ENCODE peak calls at places on chromosomes 7 and 10, in six cellular contexts. One of them, this sample, is unnamed.

GRCh38 chr10:101741938-101742337 is 34.0 kb downstream of the FGF8 start:
- DNase-seq in anterior cingulate cortex: no peak
- DNase-seq in upper lobe of left lung: no peak
- DNase-seq in stimulated activated CD4-positive, alpha-beta T cell treated with anti-CD3 and anti-CD28 coated beads, Interleukin-2, amount 100 ng/mL, for 48 hours: no peak
- DNase-seq in lung microvascular endothelial cell: no peak
- DNase-seq in activated CD4-positive, CD25-positive, alpha-beta regulatory T cell: no peak
- DNase-seq in this sample: no peak

GRCh38 chr7:24290004-24290641 is 6.1 kb downstream of the NPY start:
- DNase-seq in anterior cingulate cortex: no peak
- DNase-seq in lung microvascular endothelial cell: peak; percentile 44
- DNase-seq in activated CD4-positive, CD25-positive, alpha-beta regulatory T cell: no peak
- DNase-seq in stimulated activated CD4-positive, alpha-beta T cell treated with anti-CD3 and anti-CD28 coated beads, Interleukin-2, amount 100 ng/mL, for 48 hours: peak; percentile 37
- DNase-seq in upper lobe of left lung: no peak
- DNase-seq in this sample: peak; percentile 34

GRCh38 chr7:114670676-114671075 is 251.2 kb upstream of the MDFIC start:
- DNase-seq in lung microvascular endothelial cell: no peak
- DNase-seq in anterior cingulate cortex: no peak
- DNase-seq in upper lobe of left lung: no peak
- DNase-seq in stimulated activated CD4-positive, alpha-beta T cell treated with anti-CD3 and anti-CD28 coated beads, Interleukin-2, amount 100 ng/mL, for 48 hours: no peak
- DNase-seq in activated CD4-positive, CD25-positive, alpha-beta regulatory T cell: no peak
- DNase-seq in this sample: no peak

GRCh38 chr7:73852500-73852899 is 8.5 kb upstream of the TMEM270 start:
- DNase-seq in stimulated activated CD4-positive, alpha-beta T cell treated with anti-CD3 and anti-CD28 coated beads, Interleukin-2, amount 100 ng/mL, for 48 hours: no peak
- DNase-seq in activated CD4-positive, CD25-positive, alpha-beta regulatory T cell: no peak
- DNase-seq in upper lobe of left lung: peak; percentile 43
- DNase-seq in lung microvascular endothelial cell: no peak
- DNase-seq in anterior cingulate cortex: no peak
- DNase-seq in this sample: no peak

GRCh38 chr7:138116156-138116555 is 39.9 kb downstream of the AKR1D1 start:
- DNase-seq in anterior cingulate cortex: no peak
- DNase-seq in activated CD4-positive, CD25-positive, alpha-beta regulatory T cell: no peak
- DNase-seq in lung microvascular endothelial cell: no peak
- DNase-seq in upper lobe of left lung: no peak
- DNase-seq in stimulated activated CD4-positive, alpha-beta T cell treated with anti-CD3 and anti-CD28 coated beads, Interleukin-2, amount 100 ng/mL, for 48 hours: no peak
- DNase-seq in this sample: no peak

GRCh38 chr10:36489181-36489927 is 636.0 kb upstream of the ANKRD30A start:
- DNase-seq in stimulated activated CD4-positive, alpha-beta T cell treated with anti-CD3 and anti-CD28 coated beads, Interleukin-2, amount 100 ng/mL, for 48 hours: no peak
- DNase-seq in lung microvascular endothelial cell: peak; percentile 38
- DNase-seq in upper lobe of left lung: no peak
- DNase-seq in activated CD4-positive, CD25-positive, alpha-beta regulatory T cell: no peak
- DNase-seq in anterior cingulate cortex: no peak
- DNase-seq in this sample: no peak

GRCh38 chr10:91597397-91597881 is 35.4 kb downstream of the PPP1R3C start:
- DNase-seq in anterior cingulate cortex: no peak
- DNase-seq in lung microvascular endothelial cell: no peak
- DNase-seq in activated CD4-positive, CD25-positive, alpha-beta regulatory T cell: no peak
- DNase-seq in stimulated activated CD4-positive, alpha-beta T cell treated with anti-CD3 and anti-CD28 coated beads, Interleukin-2, amount 100 ng/mL, for 48 hours: no peak
- DNase-seq in upper lobe of left lung: peak; percentile 16
- DNase-seq in this sample: no peak

GRCh38 chr7:24718977-24719491 is 38.2 kb downstream of the GSDME start:
- DNase-seq in anterior cingulate cortex: no peak
- DNase-seq in upper lobe of left lung: no peak
- DNase-seq in lung microvascular endothelial cell: no peak
- DNase-seq in stimulated activated CD4-positive, alpha-beta T cell treated with anti-CD3 and anti-CD28 coated beads, Interleukin-2, amount 100 ng/mL, for 48 hours: no peak
- DNase-seq in activated CD4-positive, CD25-positive, alpha-beta regulatory T cell: no peak
- DNase-seq in this sample: no peak

GRCh38 chr10:49621561-49621960 is 7.7 kb downstream of the CHAT start:
- DNase-seq in lung microvascular endothelial cell: no peak
- DNase-seq in upper lobe of left lung: no peak
- DNase-seq in activated CD4-positive, CD25-positive, alpha-beta regulatory T cell: no peak
- DNase-seq in anterior cingulate cortex: no peak
- DNase-seq in stimulated activated CD4-positive, alpha-beta T cell treated with anti-CD3 and anti-CD28 coated beads, Interleukin-2, amount 100 ng/mL, for 48 hours: no peak
- DNase-seq in this sample: no peak

GRCh38 chr7:22445140-22445722 is 54.8 kb downstream of the STEAP1B start:
- DNase-seq in stimulated activated CD4-positive, alpha-beta T cell treated with anti-CD3 and anti-CD28 coated beads, Interleukin-2, amount 100 ng/mL, for 48 hours: no peak
- DNase-seq in lung microvascular endothelial cell: peak; percentile 69
- DNase-seq in upper lobe of left lung: peak; percentile 77
- DNase-seq in anterior cingulate cortex: no peak
- DNase-seq in activated CD4-positive, CD25-positive, alpha-beta regulatory T cell: no peak
- DNase-seq in this sample: no peak

GRCh38 chr7:96426027-96426426 is 104.1 kb upstream of the SLC25A13 start:
- DNase-seq in lung microvascular endothelial cell: peak; percentile 84
- DNase-seq in anterior cingulate cortex: no peak
- DNase-seq in upper lobe of left lung: no peak
- DNase-seq in stimulated activated CD4-positive, alpha-beta T cell treated with anti-CD3 and anti-CD28 coated beads, Interleukin-2, amount 100 ng/mL, for 48 hours: no peak
- DNase-seq in activated CD4-positive, CD25-positive, alpha-beta regulatory T cell: no peak
- DNase-seq in this sample: no peak

GRCh38 chr7:47218378-47219176 is 363.3 kb downstream of the TNS3 start:
- DNase-seq in upper lobe of left lung: no peak
- DNase-seq in stimulated activated CD4-positive, alpha-beta T cell treated with anti-CD3 and anti-CD28 coated beads, Interleukin-2, amount 100 ng/mL, for 48 hours: no peak
- DNase-seq in activated CD4-positive, CD25-positive, alpha-beta regulatory T cell: no peak
- DNase-seq in anterior cingulate cortex: no peak
- DNase-seq in lung microvascular endothelial cell: no peak
- DNase-seq in this sample: no peak

GRCh38 chr10:33661580-33662269 is 327.3 kb upstream of the NRP1 start:
- DNase-seq in anterior cingulate cortex: no peak
- DNase-seq in lung microvascular endothelial cell: peak; percentile 30
- DNase-seq in activated CD4-positive, CD25-positive, alpha-beta regulatory T cell: no peak
- DNase-seq in stimulated activated CD4-positive, alpha-beta T cell treated with anti-CD3 and anti-CD28 coated beads, Interleukin-2, amount 100 ng/mL, for 48 hours: no peak
- DNase-seq in upper lobe of left lung: peak; percentile 67
- DNase-seq in this sample: no peak

GRCh38 chr10:42982886-42983594 is 93.8 kb upstream of the RET start:
- DNase-seq in activated CD4-positive, CD25-positive, alpha-beta regulatory T cell: no peak
- DNase-seq in anterior cingulate cortex: no peak
- DNase-seq in lung microvascular endothelial cell: no peak
- DNase-seq in stimulated activated CD4-positive, alpha-beta T cell treated with anti-CD3 and anti-CD28 coated beads, Interleukin-2, amount 100 ng/mL, for 48 hours: no peak
- DNase-seq in upper lobe of left lung: no peak
- DNase-seq in this sample: no peak

GRCh38 chr7:73646785-73647724 is 20.6 kb upstream of the VPS37D start:
- DNase-seq in stimulated activated CD4-positive, alpha-beta T cell treated with anti-CD3 and anti-CD28 coated beads, Interleukin-2, amount 100 ng/mL, for 48 hours: no peak
- DNase-seq in upper lobe of left lung: no peak
- DNase-seq in lung microvascular endothelial cell: no peak
- DNase-seq in anterior cingulate cortex: no peak
- DNase-seq in activated CD4-positive, CD25-positive, alpha-beta regulatory T cell: no peak
- DNase-seq in this sample: no peak

GRCh38 chr7:51067757-51068156 is 248.9 kb downstream of the COBL start:
- DNase-seq in upper lobe of left lung: peak; percentile 33
- DNase-seq in stimulated activated CD4-positive, alpha-beta T cell treated with anti-CD3 and anti-CD28 coated beads, Interleukin-2, amount 100 ng/mL, for 48 hours: peak; percentile 39
- DNase-seq in lung microvascular endothelial cell: peak; percentile 76
- DNase-seq in activated CD4-positive, CD25-positive, alpha-beta regulatory T cell: peak; percentile 6
- DNase-seq in anterior cingulate cortex: no peak
- DNase-seq in this sample: no peak

GRCh38 chr10:119281581-119282071 is 74.3 kb downstream of the GRK5 start:
- DNase-seq in upper lobe of left lung: no peak
- DNase-seq in activated CD4-positive, CD25-positive, alpha-beta regulatory T cell: no peak
- DNase-seq in lung microvascular endothelial cell: no peak
- DNase-seq in anterior cingulate cortex: no peak
- DNase-seq in stimulated activated CD4-positive, alpha-beta T cell treated with anti-CD3 and anti-CD28 coated beads, Interleukin-2, amount 100 ng/mL, for 48 hours: no peak
- DNase-seq in this sample: no peak

GRCh38 chr10:61842755-61843497 is 58.6 kb upstream of the ARID5B start:
- DNase-seq in activated CD4-positive, CD25-positive, alpha-beta regulatory T cell: no peak
- DNase-seq in stimulated activated CD4-positive, alpha-beta T cell treated with anti-CD3 and anti-CD28 coated beads, Interleukin-2, amount 100 ng/mL, for 48 hours: no peak
- DNase-seq in upper lobe of left lung: no peak
- DNase-seq in anterior cingulate cortex: no peak
- DNase-seq in lung microvascular endothelial cell: no peak
- DNase-seq in this sample: no peak

GRCh38 chr10:105647354-105647753 is 1006.3 kb downstream of the SORCS3 start:
- DNase-seq in lung microvascular endothelial cell: no peak
- DNase-seq in anterior cingulate cortex: no peak
- DNase-seq in activated CD4-positive, CD25-positive, alpha-beta regulatory T cell: no peak
- DNase-seq in stimulated activated CD4-positive, alpha-beta T cell treated with anti-CD3 and anti-CD28 coated beads, Interleukin-2, amount 100 ng/mL, for 48 hours: no peak
- DNase-seq in upper lobe of left lung: no peak
- DNase-seq in this sample: no peak